ENCODE peak calls at places on chromosome 16, in six cellular contexts. M is HEK293T, P is NCI-H1048, Y is ELR, X is NCI-H345, J is T-helper 1 cell. H is an unnamed sample.

GRCh38 chr16:11379420-11379819 is 34.2 kb downstream of the RMI2 start:
- DNase-seq in X (no peak), M (no peak), P (no peak), Y (peak; percentile 38), J (no peak), H (peak; percentile 14)

GRCh38 chr16:65032397-65032796 is 89.5 kb downstream of the CDH11 start:
- DNase-seq in M (no peak), P (no peak), X (no peak), Y (no peak), J (no peak), H (no peak)

GRCh38 chr16:68629315-68629900 is 15.7 kb upstream of the CDH3 start:
- DNase-seq in M (no peak), X (no peak), J (no peak), Y (no peak), P (no peak), H (no peak)

GRCh38 chr16:10611825-10612342 is 31.5 kb upstream of the EMP2 start:
- DNase-seq in J (no peak), Y (no peak), M (no peak), P (no peak), X (no peak), H (no peak)

GRCh38 chr16:3266873-3267537 is 10.6 kb upstream of the MEFV start:
- DNase-seq in X (peak; percentile 30), Y (peak; percentile 63), J (no peak), M (peak; percentile 51), P (no peak), H (no peak)

GRCh38 chr16:30032083-30032819 is 1.2 kb upstream of the TLCD3B start:
- DNase-seq in M (peak; percentile 89), P (peak; percentile 20), J (peak; percentile 43), Y (peak; percentile 75), X (peak; percentile 79), H (peak; percentile 44)

GRCh38 chr16:86984975-86985655 is 332.1 kb downstream of the C16orf95 start:
- DNase-seq in P (no peak), Y (no peak), X (no peak), J (no peak), M (no peak), H (no peak)

GRCh38 chr16:27818231-27818630 is 245.3 kb downstream of the GSG1L start:
- DNase-seq in X (no peak), Y (no peak), M (no peak), P (no peak), J (no peak), H (no peak)

GRCh38 chr16:35552763-35553162 is 2093.4 kb downstream of the TP53TG3F start:
- DNase-seq in J (no peak), X (no peak), Y (no peak), P (no peak), M (no peak), H (no peak)

GRCh38 chr16:79628501-79628975 is 28.0 kb upstream of the MAF start:
- DNase-seq in J (no peak), M (no peak), P (no peak), X (no peak), Y (no peak), H (peak; percentile 31)

GRCh38 chr16:660459-661183 is 7.3 kb upstream of the RHOT2 start:
- DNase-seq in Y (peak; percentile 88), J (peak; percentile 72), M (peak; percentile 95), X (peak; percentile 19), P (peak; percentile 46), H (peak; percentile 34)

GRCh38 chr16:89720520-89720858 is 209 bp downstream of the VPS9D1 start:
- DNase-seq in X (peak; percentile 61), Y (peak; percentile 44), P (no peak), M (peak; percentile 39), J (no peak), H (no peak)

GRCh38 chr16:740764-741505 is at the start of gene CIAO3:
- DNase-seq in J (peak; percentile 90), P (peak; percentile 59), Y (peak; percentile 91), M (peak; percentile 94), X (peak; percentile 91), H (peak; percentile 85)

GRCh38 chr16:68031951-68032350 is 8.9 kb downstream of the DUS2 start:
- DNase-seq in P (no peak), X (no peak), Y (peak; percentile 64), M (no peak), J (no peak), H (no peak)

GRCh38 chr16:87806608-87807546 is 41.1 kb upstream of the KLHDC4 start:
- DNase-seq in J (no peak), Y (peak; percentile 92), M (no peak), P (no peak), X (peak; percentile 91), H (peak; percentile 37)

GRCh38 chr16:89370081-89370511 is 120.3 kb downstream of the ANKRD11 start:
- DNase-seq in P (no peak), Y (peak; percentile 25), M (no peak), J (no peak), X (no peak), H (no peak)

GRCh38 chr16:61024180-61024900 is 1011.9 kb downstream of the CDH8 start:
- DNase-seq in M (no peak), P (no peak), X (no peak), J (no peak), Y (no peak), H (no peak)

GRCh38 chr16:55392701-55393100 is 68.7 kb downstream of the IRX6 start:
- DNase-seq in X (no peak), J (no peak), Y (peak; percentile 42), P (no peak), M (no peak), H (no peak)

H was measured in activated effector memory CD4-positive, alpha-beta T cell treated with Interleukin-2 at 50 U/mL for 16 hours.